ENCODE peak calls at places on chromosomes 13 and 19, in six cellular contexts. Q, D, M, F, H and W are unnamed samples.

GRCh38 chr19:38360839-38361631 is 13.3 kb upstream of the PSMD8 start:
- DNase-seq in F (no peak), Q (no peak), M (no peak), H (no peak), D (no peak), W (no peak)

GRCh38 chr13:70938462-70938861 is 830.2 kb upstream of the KLHL1 start:
- DNase-seq in H (no peak), Q (no peak), F (no peak), D (no peak), M (no peak), W (no peak)

GRCh38 chr19:35715981-35716734 is 1.6 kb upstream of the KMT2B start:
- DNase-seq in M (peak; percentile 81), Q (peak; percentile 30), H (no peak), D (peak; percentile 75), F (no peak), W (peak; percentile 67)

GRCh38 chr13:62243146-62243545 is 827.5 kb upstream of the PCDH20 start:
- DNase-seq in Q (no peak), H (no peak), D (no peak), F (no peak), M (no peak), W (no peak)

GRCh38 chr13:72166102-72166660 is 299.2 kb upstream of the DACH1 start:
- DNase-seq in M (no peak), D (no peak), H (peak; percentile 68), Q (no peak), F (no peak), W (no peak)

GRCh38 chr19:1828279-1829238 is 16.5 kb upstream of the ATP8B3 start:
- DNase-seq in Q (no peak), H (no peak), M (no peak), F (no peak), D (no peak), W (no peak)

GRCh38 chr19:4288091-4288777 is 9.2 kb downstream of the SHD start:
- DNase-seq in H (peak; percentile 22), F (no peak), Q (no peak), D (no peak), M (no peak), W (no peak)

GRCh38 chr13:101150998-101151397 is 265.3 kb downstream of the NALCN start:
- DNase-seq in D (no peak), M (no peak), Q (no peak), H (no peak), F (no peak), W (no peak)

GRCh38 chr13:98960331-98961203 is 17.3 kb downstream of the DOCK9 start:
- DNase-seq in Q (no peak), D (no peak), M (no peak), F (no peak), H (no peak), W (no peak)

GRCh38 chr13:48775285-48775684 is 121.6 kb downstream of the CYSLTR2 start:
- DNase-seq in F (peak; percentile 77), D (no peak), H (no peak), M (no peak), Q (no peak), W (no peak)

GRCh38 chr13:89061821-89062220 is 1390.7 kb downstream of the SLITRK5 start:
- DNase-seq in Q (no peak), F (no peak), M (no peak), H (no peak), D (no peak), W (peak; percentile 5)

GRCh38 chr13:50419896-50420295 is 404.7 kb downstream of the KCNRG start:
- DNase-seq in H (no peak), D (no peak), Q (no peak), M (no peak), F (no peak), W (no peak)

GRCh38 chr19:6947745-6948144 is 60.4 kb downstream of the ADGRE1 start:
- DNase-seq in M (no peak), H (peak; percentile 3), Q (peak; percentile 68), D (no peak), F (no peak), W (no peak)

GRCh38 chr13:27141746-27142145 is 29.9 kb downstream of the USP12 start:
- DNase-seq in M (no peak), Q (no peak), H (no peak), D (no peak), F (no peak), W (no peak)
- TF ChIP-seq CTCF in M (no peak), Q (no peak), H (no peak), D (no peak), F (no peak), W (no peak)

GRCh38 chr13:97834255-97834654 is 119.2 kb upstream of the IPO5 start:
- DNase-seq in D (no peak), Q (no peak), H (no peak), M (no peak), F (no peak), W (no peak)
- TF ChIP-seq CTCF in D (no peak), Q (no peak), H (no peak), M (no peak), F (no peak), W (no peak)

DNA sequence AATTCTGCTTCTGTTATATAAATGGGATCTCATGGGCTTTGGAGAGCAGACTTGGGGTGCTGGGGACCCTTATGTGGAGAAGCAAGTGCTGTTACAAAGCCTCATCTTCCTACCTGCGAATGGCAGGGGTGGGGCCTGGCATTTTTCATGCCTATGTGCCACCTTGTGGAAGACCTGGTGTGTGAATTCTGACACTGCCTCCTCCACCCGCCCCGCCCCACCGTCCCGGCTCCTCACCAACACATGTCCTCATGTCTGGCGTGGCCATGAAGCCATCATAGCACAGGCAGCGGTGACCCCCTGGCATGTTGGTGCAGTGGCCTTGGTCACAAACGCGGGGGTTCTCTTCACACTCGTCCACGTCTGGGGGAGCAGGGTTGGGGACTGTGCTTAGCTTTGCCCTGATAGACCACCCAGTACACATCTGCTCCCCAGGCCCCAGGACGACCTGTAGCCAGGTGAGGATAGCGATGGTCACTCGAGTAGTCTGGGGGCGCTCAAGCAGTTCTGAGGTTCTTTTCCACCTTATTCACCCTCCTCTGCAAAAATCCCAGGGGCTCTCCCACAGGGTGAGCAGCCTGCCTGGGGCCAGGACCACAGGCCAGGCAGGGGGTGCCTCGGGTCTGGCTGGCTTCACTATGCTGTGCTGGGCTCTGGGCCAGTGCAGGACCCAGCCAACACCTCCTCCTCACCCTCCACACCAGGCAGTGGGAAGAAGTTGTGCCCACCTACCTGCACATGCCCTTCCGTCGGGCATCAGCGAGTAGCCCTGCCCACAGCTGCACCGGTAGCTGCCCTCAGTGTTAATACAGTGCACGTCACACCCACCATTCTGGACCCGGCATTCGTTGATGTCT is 32.7 kb downstream of the FBN3 start:
- DNase-seq in Q (no peak), D (no peak), M (peak; percentile 66), H (no peak), F (no peak), W (no peak)
- TF ChIP-seq CTCF in Q (no peak), D (no peak), M (peak; percentile 40), H (no peak), F (no peak), W (no peak)

DNA sequence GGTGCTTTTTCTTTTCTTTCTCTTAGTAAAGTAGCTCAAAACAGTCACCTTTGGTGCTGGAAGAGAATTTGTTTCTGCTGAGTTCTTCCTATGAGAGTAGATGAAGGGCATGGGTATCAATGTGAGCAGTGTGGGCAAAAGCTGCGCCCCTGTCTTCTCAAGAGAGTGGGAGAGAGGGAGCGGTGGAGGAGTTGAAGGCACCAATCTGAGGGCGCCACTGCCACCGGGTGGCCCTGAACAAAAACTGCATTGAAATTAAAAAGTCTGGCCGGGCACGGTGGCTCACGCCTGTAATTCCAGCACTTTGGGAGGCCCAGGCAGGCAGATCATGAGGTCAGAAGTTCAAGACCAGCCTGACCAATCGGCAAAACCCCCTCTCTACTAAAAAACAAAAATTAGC is 28.7 kb upstream of the EPHX3 start:
- DNase-seq in F (no peak), Q (peak; percentile 39), H (no peak), D (no peak), M (no peak), W (no peak)
- TF ChIP-seq CTCF in F (peak; percentile 40), Q (peak; percentile 25), H (peak; percentile 34), D (no peak), M (no peak), W (no peak)